ENCODE peak calls at places on chromosomes 6 and 20, in four cellular contexts. C is progenitor cell of endocrine pancreas, Z is cardiac muscle cell, K is GM13977. H is an unnamed sample.

GRCh38 chr20:34024733-34025351 is 31.1 kb downstream of the RALY start:
- DNase-seq in C (no peak), K (no peak), Z (peak; percentile 44), H (no peak)

GRCh38 chr20:1855690-1856089 is 39.5 kb upstream of the SIRPA start:
- DNase-seq in K (no peak), Z (no peak), C (no peak), H (no peak)

GRCh38 chr6:14381225-14381887 is 263.8 kb downstream of the CD83 start:
- DNase-seq in K (no peak), C (no peak), Z (no peak), H (no peak)

GRCh38 chr6:98833101-98834059 is 994 bp upstream of the POU3F2 start:
- DNase-seq in Z (peak; percentile 76), K (peak; percentile 62), C (no peak), H (peak; percentile 43)

GRCh38 chr6:133681880-133682279 is 207.0 kb upstream of the TCF21 start:
- DNase-seq in K (no peak), Z (no peak), C (no peak), H (no peak)

GRCh38 chr6:36459483-36459882 is 16.7 kb downstream of the KCTD20 start:
- DNase-seq in K (no peak), Z (no peak), C (no peak), H (no peak)

GRCh38 chr6:10630178-10630577 is 64.2 kb downstream of the C6orf52 start:
- DNase-seq in Z (no peak), C (no peak), K (no peak), H (no peak)

GRCh38 chr6:43283905-43284304 is 14.2 kb upstream of the SLC22A7 start:
- DNase-seq in Z (no peak), C (no peak), K (no peak), H (no peak)

GRCh38 chr6:15427360-15428070 is 181.6 kb downstream of the JARID2 start:
- DNase-seq in Z (no peak), K (no peak), C (no peak), H (peak; percentile 75)

GRCh38 chr20:4012631-4013030 is 2.7 kb downstream of the RNF24 start:
- DNase-seq in Z (no peak), K (no peak), C (no peak), H (peak; percentile 84)

GRCh38 chr20:58418949-58419748 is 30.1 kb downstream of the VAPB start:
- DNase-seq in K (no peak), Z (no peak), C (no peak), H (no peak)

GRCh38 chr6:14037402-14038277 is 79.9 kb upstream of the CD83 start:
- DNase-seq in Z (no peak), K (no peak), C (no peak), H (peak; percentile 58)

GRCh38 chr6:161268526-161269210 is 5.2 kb downstream of the AGPAT4 start:
- DNase-seq in K (no peak), C (no peak), Z (no peak), H (no peak)

GRCh38 chr6:138923561-138923960 is 64.5 kb downstream of the REPS1 start:
- DNase-seq in K (no peak), Z (no peak), C (no peak), H (no peak)

GRCh38 chr20:41692479-41693135 is 74.4 kb upstream of the CHD6 start:
- DNase-seq in K (peak; percentile 47), Z (peak; percentile 92), C (peak; percentile 58), H (peak; percentile 75)

GRCh38 chr6:134937426-134937825 is 12.5 kb downstream of the ALDH8A1 start:
- DNase-seq in C (no peak), Z (no peak), K (no peak), H (no peak)

GRCh38 chr6:132712366-132712765 is 1.5 kb downstream of the VNN1 start:
- DNase-seq in K (no peak), Z (no peak), C (no peak), H (peak; percentile 39)

GRCh38 chr20:46853926-46854325 is 40.7 kb upstream of the EYA2 start:
- DNase-seq in C (no peak), Z (no peak), K (no peak), H (no peak)

GRCh38 chr6:155196891-155197290 is 66.9 kb upstream of the CLDN20 start:
- DNase-seq in Z (no peak), K (no peak), C (no peak), H (no peak)

GRCh38 chr6:169981051-169981450 is 229.6 kb downstream of the ERMARD start:
- DNase-seq in C (no peak), K (no peak), Z (no peak), H (no peak)

GRCh38 chr6:130513770-130514169 is 148.0 kb downstream of the TMEM200A start:
- DNase-seq in Z (no peak), C (no peak), K (peak; percentile 19), H (peak; percentile 88)

GRCh38 chr6:7615611-7616383 is 25.8 kb downstream of the SNRNP48 start:
- DNase-seq in Z (peak; percentile 64), K (peak; percentile 45), C (no peak), H (peak; percentile 80)

GRCh38 chr6:121485359-121485809 is 49.9 kb downstream of the GJA1 start:
- DNase-seq in Z (no peak), C (no peak), K (no peak), H (peak; percentile 25)

GRCh38 chr20:59608396-59608795 is 4.1 kb downstream of the PHACTR3 start:
- DNase-seq in K (no peak), Z (no peak), C (no peak), H (no peak)

GRCh38 chr20:10658876-10659632 is 14.7 kb downstream of the JAG1 start:
- DNase-seq in K (no peak), C (no peak), Z (no peak), H (no peak)

GRCh38 chr6:149293244-149293643 is 24.3 kb upstream of the TAB2 start:
- DNase-seq in K (no peak), Z (no peak), C (no peak), H (no peak)

GRCh38 chr6:111011360-111012142 is 29.7 kb downstream of the RPF2 start:
- DNase-seq in C (no peak), K (peak; percentile 65), Z (peak; percentile 59), H (peak; percentile 73)

GRCh38 chr20:2840967-2841531 is 504 bp downstream of the VPS16 start:
- DNase-seq in Z (peak; percentile 45), K (peak; percentile 69), C (peak; percentile 28), H (peak; percentile 63)

DNA sequence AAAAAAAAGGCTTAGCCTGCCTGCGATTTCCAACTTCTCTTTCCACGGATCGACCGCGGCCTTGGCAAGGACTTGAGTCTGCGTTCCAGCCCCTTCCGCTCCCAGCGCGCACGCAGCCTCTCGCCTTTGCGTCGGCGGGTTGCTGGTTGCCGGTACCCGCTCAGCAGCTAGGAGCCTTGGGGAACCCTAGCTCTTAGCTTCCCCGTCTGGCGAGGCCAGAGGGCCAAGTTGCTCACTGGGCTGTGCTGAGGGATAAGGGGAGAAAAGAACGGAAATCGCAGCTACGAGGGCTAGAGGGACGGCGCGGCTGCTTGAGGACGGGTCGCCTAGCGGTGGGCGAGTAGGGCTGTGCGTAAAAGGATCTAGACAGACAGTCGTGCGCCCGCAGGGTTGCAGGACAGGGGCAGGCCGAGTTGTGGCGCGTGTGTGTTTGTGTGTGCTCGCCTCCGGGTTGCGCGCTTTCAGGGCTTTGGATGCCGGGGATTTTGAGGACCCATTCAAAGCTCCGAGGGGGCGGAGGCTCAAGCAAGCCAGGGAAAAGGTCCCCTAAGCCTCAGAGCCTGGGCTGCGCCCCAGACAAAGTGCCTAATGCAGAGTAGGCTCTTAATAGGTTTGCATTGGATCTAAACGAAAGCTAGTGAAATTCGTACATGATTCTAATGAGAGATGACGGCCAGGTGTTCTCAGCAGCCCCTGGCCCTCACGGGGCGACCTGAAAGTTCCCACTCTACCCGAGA is 40.5 kb upstream of the OSTM1 start:
- DNase-seq in Z (peak; percentile 48), K (no peak), C (peak; percentile 32), H (peak; percentile 74)
- TF ChIP-seq CTCF in Z (no peak), K (no peak), C (peak; percentile 39), H (peak; percentile 6)

GRCh38 chr6:80425089-80425823 is 318.8 kb downstream of the BCKDHB start:
- DNase-seq in C (no peak), K (no peak), Z (no peak), H (peak; percentile 90)
- TF ChIP-seq CTCF in C (no peak), K (no peak), Z (no peak), H (peak; percentile 19)

GRCh38 chr20:32287231-32287638 is 9.8 kb downstream of the KIF3B start:
- DNase-seq in Z (no peak), K (no peak), C (no peak), H (no peak)
- TF ChIP-seq CTCF in Z (no peak), K (no peak), C (no peak), H (no peak)

GRCh38 chr6:109595998-109596397 is 95.0 kb downstream of the AK9 start:
- DNase-seq in C (no peak), Z (no peak), K (peak; percentile 43), H (peak; percentile 81)
- TF ChIP-seq CTCF in C (peak; percentile 47), Z (peak; percentile 35), K (peak; percentile 54), H (peak; percentile 80)

GRCh38 chr6:44630125-44631028 is 242.9 kb downstream of the CDC5L start:
- DNase-seq in C (peak; percentile 18), Z (peak; percentile 69), K (peak; percentile 57), H (peak; percentile 84)

GRCh38 chr6:44636576-44637248 is 249.2 kb downstream of the CDC5L start:
- DNase-seq in K (no peak), Z (no peak), C (no peak), H (no peak)

GRCh38 chr6:44631968-44632367 is 244.5 kb downstream of the CDC5L start:
- DNase-seq in K (no peak), Z (no peak), C (no peak), H (peak; percentile 14)

GRCh38 chr6:44634321-44634720 is 246.8 kb downstream of the CDC5L start:
- DNase-seq in K (no peak), Z (no peak), C (no peak), H (no peak)

GRCh38 chr6:44635486-44635885 is 248.0 kb downstream of the CDC5L start:
- DNase-seq in C (no peak), Z (no peak), K (no peak), H (no peak)
- TF ChIP-seq CTCF in C (no peak), Z (no peak), K (no peak), H (no peak)

DNA sequence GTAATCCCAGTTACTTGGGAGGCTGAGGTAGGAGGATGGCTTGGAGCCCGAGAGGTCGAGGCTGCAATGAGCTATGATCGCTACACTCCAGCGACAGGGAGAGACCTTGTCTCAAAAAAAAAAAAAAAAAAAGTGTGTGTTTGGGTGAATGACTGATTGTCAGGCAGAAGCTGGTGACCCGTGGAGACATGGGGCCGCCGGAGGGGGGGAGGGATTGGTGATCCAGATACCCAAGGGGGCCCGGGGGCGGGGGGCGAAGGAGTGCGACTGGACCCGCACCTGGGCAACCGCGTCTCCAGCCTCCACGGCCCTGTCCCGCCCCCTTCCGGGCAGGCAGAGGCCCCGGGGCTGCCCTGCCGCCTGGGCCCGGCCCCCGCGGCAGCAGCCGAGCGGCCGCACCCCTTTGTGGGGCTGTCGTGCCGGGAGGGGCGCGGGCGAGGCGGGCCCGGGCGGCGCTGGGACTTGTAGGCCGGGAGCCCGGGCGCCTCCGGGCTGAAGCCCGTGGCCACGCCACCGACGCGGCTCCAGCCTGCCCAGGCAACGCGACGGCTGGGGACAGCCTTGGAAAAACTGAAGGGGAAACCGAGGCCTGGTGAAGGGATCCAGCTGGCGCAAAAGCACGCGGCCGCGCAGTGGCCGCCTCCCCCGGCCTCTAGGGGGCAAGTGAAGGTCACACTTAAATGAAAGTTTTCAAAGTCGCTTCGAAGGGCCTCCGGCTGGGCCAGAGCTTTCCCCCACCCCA is 2.1 kb upstream of the RBM38 start:
- DNase-seq in C (peak; percentile 54), Z (peak; percentile 81), K (peak; percentile 90), H (peak; percentile 45)
- TF ChIP-seq CTCF in C (peak; percentile 50), Z (peak; percentile 30), K (peak; percentile 44), H (peak; percentile 31)

GRCh38 chr6:144262470-144263369 is 22.4 kb upstream of the UTRN start:
- DNase-seq in K (no peak), Z (no peak), C (no peak), H (no peak)
- TF ChIP-seq CTCF in K (no peak), Z (no peak), C (no peak), H (no peak)

GRCh38 chr6:1524040-1524480 is 85.7 kb upstream of the FOXC1 start:
- DNase-seq in Z (peak; percentile 65), C (peak; percentile 34), K (peak; percentile 78), H (peak; percentile 76)
- TF ChIP-seq CTCF in Z (peak; percentile 79), C (peak; percentile 64), K (peak; percentile 65), H (peak; percentile 60)